ENCODE peak calls at places on chromosomes 1 and 21, in seven cellular contexts. G is WTC11; C is NCI-H526 treated with DMSO at 0.1 percent for 48 hours; E is stimulated activated CD4-positive, alpha-beta T cell treated with anti-CD3 and anti-CD28 coated beads, Interleukin-4, amount 100 ng/mL, for 48 hours; T is GM04504; A is anterior cingulate cortex; M is amniotic stem cell. X is an unnamed sample.

GRCh38 chr1:163173121-163173520 is 29.6 kb downstream of the RGS5 start:
- DNase-seq in G (no peak), C (peak), E (no peak), T (no peak), A (no peak), M (no peak), X (no peak)

GRCh38 chr1:53636621-53637171 is 102.3 kb downstream of the GLIS1 start:
- DNase-seq in G (no peak), C (no peak), E (no peak), T (no peak), A (no peak), M (no peak), X (no peak)

GRCh38 chr21:42732033-42732410 is 78.6 kb downstream of the PDE9A start:
- DNase-seq in G (no peak), C (no peak), E (no peak), T (no peak), A (no peak), M (no peak), X (no peak)

GRCh38 chr1:63902844-63903589 is 129.2 kb downstream of the ROR1 start:
- DNase-seq in G (no peak), C (no peak), E (no peak), T (no peak), A (no peak), M (no peak), X (no peak)

GRCh38 chr1:46807046-46807972 is 8.5 kb downstream of the CYP4B1 start:
- DNase-seq in G (no peak), C (no peak), E (no peak), T (no peak), A (no peak), M (no peak), X (no peak)

GRCh38 chr1:157095091-157095490 is 4.5 kb downstream of the ETV3L start:
- DNase-seq in G (no peak), C (no peak), E (no peak), T (no peak), A (no peak), M (no peak), X (no peak)

GRCh38 chr1:8373547-8374270 is 55.8 kb downstream of the SLC45A1 start:
- DNase-seq in G (no peak), C (no peak), E (no peak), T (peak), A (no peak), M (peak), X (no peak)

GRCh38 chr1:8880068-8880676 is 1.7 kb upstream of the ENO1 start:
- DNase-seq in G (no peak), C (no peak), E (no peak), T (peak), A (no peak), M (peak), X (no peak)

GRCh38 chr1:207565546-207566468 is 69.8 kb downstream of the CR1 start:
- DNase-seq in G (peak), C (no peak), E (no peak), T (no peak), A (peak), M (no peak), X (no peak)

GRCh38 chr1:183276386-183276785 is 90.3 kb downstream of the LAMC2 start:
- DNase-seq in G (no peak), C (no peak), E (no peak), T (no peak), A (no peak), M (no peak), X (no peak)

GRCh38 chr1:235648954-235649721 is 446 bp downstream of the GNG4 start:
- DNase-seq in G (peak), C (no peak), E (peak), T (peak), A (no peak), M (peak), X (no peak)

GRCh38 chr1:206581571-206581981 is 30.7 kb downstream of the EIF2D start:
- DNase-seq in G (no peak), C (no peak), E (no peak), T (no peak), A (no peak), M (no peak), X (no peak)

GRCh38 chr1:109050228-109050995 is 8.5 kb upstream of the WDR47 start:
- DNase-seq in G (no peak), C (no peak), E (no peak), T (no peak), A (no peak), M (no peak), X (no peak)

GRCh38 chr1:175663991-175664390 is 79.4 kb downstream of the TNR start:
- DNase-seq in G (no peak), C (no peak), E (no peak), T (no peak), A (no peak), M (no peak), X (no peak)

GRCh38 chr1:237183963-237184540 is 142.1 kb downstream of the RYR2 start:
- DNase-seq in G (peak), C (no peak), E (no peak), T (no peak), A (no peak), M (no peak), X (peak)

GRCh38 chr1:192983349-192983980 is 75.7 kb downstream of the UCHL5 start:
- DNase-seq in G (no peak), C (no peak), E (no peak), T (no peak), A (no peak), M (no peak), X (no peak)